ENCODE peak calls at places on chromosome 9, in six cellular contexts. U is effector CD4-positive, alpha-beta T cell; G is RKO; Y is sciatic nerve; S is HCT116; V is activated CD4-positive, alpha-beta T cell treated with anti-CD3 and anti-CD28 coated beads, Interleukin-2, amount 50 U/mL, for 1 hour. L is an unnamed sample.

GRCh38 chr9:92655896-92656536 is 13.9 kb downstream of the IPPK start:
- DNase-seq in U (no peak), G (no peak), Y (peak), S (no peak), V (no peak), L (no peak)

GRCh38 chr9:79613145-79613544 is 41.4 kb downstream of the TLE4 start:
- DNase-seq in U (no peak), G (no peak), Y (no peak), S (no peak), V (no peak), L (no peak)

GRCh38 chr9:82148849-82149544 is 160.4 kb downstream of the SPATA31D1 start:
- DNase-seq in U (no peak), G (no peak), Y (no peak), S (no peak), V (no peak), L (peak)

GRCh38 chr9:127283917-127284316 is 19.3 kb downstream of the GARNL3 start:
- DNase-seq in U (no peak), G (peak), Y (peak), S (no peak), V (peak), L (peak)

GRCh38 chr9:97307500-97308163 is at the start of gene CCDC180:
- DNase-seq in U (no peak), G (no peak), Y (no peak), S (no peak), V (no peak), L (peak)

GRCh38 chr9:86500667-86501435 is 146.6 kb upstream of the TUT7 start:
- DNase-seq in U (no peak), G (peak), Y (no peak), S (no peak), V (no peak), L (peak)

GRCh38 chr9:4980046-4980727 is 4.9 kb upstream of the JAK2 start:
- DNase-seq in U (no peak), G (peak), Y (no peak), S (no peak), V (no peak), L (peak)

GRCh38 chr9:121398374-121398773 is 28.3 kb upstream of the STOM start:
- DNase-seq in U (no peak), G (no peak), Y (no peak), S (no peak), V (no peak), L (peak)

GRCh38 chr9:14313951-14314423 is at the start of gene NFIB:
- DNase-seq in U (no peak), G (peak), Y (peak), S (no peak), V (no peak), L (peak)

GRCh38 chr9:121634800-121635261 is 16.6 kb upstream of the DAB2IP start:
- DNase-seq in U (no peak), G (peak), Y (no peak), S (no peak), V (no peak), L (peak)

GRCh38 chr9:106878081-106878837 is 15.3 kb downstream of the ZNF462 start:
- DNase-seq in U (no peak), G (no peak), Y (no peak), S (no peak), V (no peak), L (no peak)

GRCh38 chr9:6414291-6414690 is 1.3 kb downstream of the UHRF2 start:
- DNase-seq in U (no peak), G (peak), Y (no peak), S (no peak), V (no peak), L (peak)

L was measured in GM23248.